ENCODE peak calls at places on chromosomes 11 and 22, in ten cellular contexts. M is Peyer's patch, D is astrocyte, R is fibroblast of lung, S is tibial artery, H is stomach, Y is H9, E is dorsolateral prefrontal cortex, A is right lobe of liver, U is A549. O is an unnamed sample.

GRCh38 chr22:34760276-34761008 is 305.5 kb upstream of the ISX start:
- DNase-seq in D (no peak), H (no peak), S (no peak), M (no peak), R (no peak), A (no peak), U (no peak), E (no peak), Y (no peak), O (no peak)

GRCh38 chr22:29670615-29671014 is 49.2 kb upstream of the CABP7 start:
- DNase-seq in A (no peak), S (no peak), D (no peak), R (no peak), M (no peak), E (no peak), Y (no peak), U (no peak), H (no peak), O (no peak)

GRCh38 chr11:40924915-40925314 is 534.5 kb downstream of the LRRC4C start:
- DNase-seq in H (no peak), E (no peak), A (no peak), S (no peak), R (no peak), M (no peak), Y (no peak), U (no peak), D (no peak), O (no peak)

GRCh38 chr11:19793356-19793755 is 80.7 kb downstream of the NAV2 start:
- DNase-seq in E (no peak), Y (no peak), U (no peak), S (no peak), R (no peak), A (no peak), D (no peak), H (peak), M (no peak), O (no peak)

GRCh38 chr11:32109138-32109537 is 18.3 kb downstream of the RCN1 start:
- DNase-seq in A (no peak), Y (no peak), D (peak), U (no peak), R (peak), H (no peak), M (no peak), E (no peak), S (no peak), O (peak)

GRCh38 chr11:1290052-1291040 is 19.1 kb downstream of the TOLLIP start:
- DNase-seq in E (no peak), R (no peak), M (no peak), H (no peak), S (peak), Y (no peak), U (no peak), A (no peak), D (no peak), O (no peak)

GRCh38 chr11:19344661-19345518 is 104.1 kb upstream of the E2F8 start:
- DNase-seq in Y (peak), R (peak), H (peak), D (no peak), E (peak), M (no peak), A (peak), U (peak), S (peak), O (no peak)

GRCh38 chr11:14012836-14013235 is 50.3 kb downstream of the SPON1 start:
- DNase-seq in D (peak), R (peak), S (no peak), H (no peak), Y (no peak), A (no peak), M (no peak), U (no peak), E (no peak), O (no peak)

GRCh38 chr11:75325713-75326438 is 25.6 kb downstream of the ARRB1 start:
- DNase-seq in E (peak), R (peak), S (peak), H (peak), Y (no peak), U (peak), D (peak), A (peak), M (no peak), O (peak)

GRCh38 chr22:35592418-35592967 is 24.6 kb downstream of the MB start:
- DNase-seq in Y (no peak), A (no peak), E (no peak), S (no peak), M (no peak), R (no peak), U (no peak), H (no peak), D (no peak), O (no peak)

GRCh38 chr11:15654397-15654915 is 539.7 kb downstream of the INSC start:
- DNase-seq in Y (no peak), A (peak), H (no peak), S (no peak), E (no peak), M (no peak), R (no peak), D (no peak), U (no peak), O (no peak)

GRCh38 chr11:86196291-86196690 is 48.3 kb upstream of the EED start:
- DNase-seq in A (no peak), M (no peak), D (no peak), U (no peak), H (no peak), S (no peak), R (no peak), Y (no peak), E (no peak), O (no peak)

GRCh38 chr11:105937331-105937730 is 84.7 kb downstream of the MSANTD4 start:
- DNase-seq in R (peak), M (no peak), U (peak), S (no peak), H (no peak), Y (no peak), A (no peak), D (peak), E (no peak), O (peak)

GRCh38 chr22:20864186-20864908 is 5.5 kb downstream of the SNAP29 start:
- DNase-seq in E (no peak), M (no peak), H (no peak), R (no peak), D (no peak), U (no peak), Y (no peak), S (no peak), A (no peak), O (no peak)

GRCh38 chr11:60130496-60130895 is 42.0 kb downstream of the MS4A2 start:
- DNase-seq in S (no peak), D (no peak), Y (peak), A (no peak), E (peak), H (no peak), M (no peak), U (peak), R (no peak), O (peak)

GRCh38 chr11:44007746-44008501 is 39.9 kb upstream of the ACCSL start:
- DNase-seq in A (no peak), S (peak), M (no peak), U (no peak), R (no peak), H (no peak), D (no peak), E (no peak), Y (peak), O (no peak)

GRCh38 chr11:69209936-69210659 is 54.4 kb downstream of the SMIM38 start:
- DNase-seq in A (no peak), U (no peak), Y (no peak), M (no peak), S (no peak), D (no peak), E (no peak), H (no peak), R (no peak), O (no peak)

GRCh38 chr11:1070594-1071462 is 3.8 kb upstream of the MUC2 start:
- DNase-seq in R (no peak), S (no peak), H (no peak), D (no peak), U (no peak), E (no peak), A (no peak), Y (no peak), M (no peak), O (no peak)

GRCh38 chr11:19345848-19346681 is 105.3 kb upstream of the E2F8 start:
- DNase-seq in M (no peak), A (peak), H (peak), R (no peak), E (peak), S (no peak), U (peak), D (no peak), Y (no peak), O (no peak)

GRCh38 chr22:27895600-27895999 is 23.5 kb downstream of the PITPNB start:
- DNase-seq in D (no peak), U (no peak), A (no peak), M (no peak), S (no peak), R (no peak), H (no peak), Y (no peak), E (no peak), O (no peak)

GRCh38 chr11:94525933-94526332 is 13.7 kb downstream of the C11orf97 start:
- DNase-seq in S (peak), Y (no peak), R (peak), M (no peak), H (peak), U (no peak), A (peak), E (no peak), D (peak), O (peak)

GRCh38 chr11:95487391-95487790 is 256.4 kb upstream of the SESN3 start:
- DNase-seq in D (no peak), M (peak), A (no peak), H (no peak), U (no peak), S (no peak), R (peak), E (no peak), Y (no peak), O (no peak)

GRCh38 chr11:1874406-1875092 is 17.1 kb downstream of the PRR33 start:
- DNase-seq in S (no peak), M (no peak), Y (no peak), A (peak), H (no peak), U (no peak), D (no peak), R (no peak), E (no peak), O (no peak)

GRCh38 chr11:15006139-15006759 is 34.1 kb upstream of the CALCA start:
- DNase-seq in E (no peak), R (peak), M (no peak), Y (peak), S (no peak), D (peak), H (no peak), A (no peak), U (peak), O (peak)

GRCh38 chr11:124745835-124746620 is 6.0 kb downstream of the VSIG2 start:
- DNase-seq in S (no peak), R (no peak), M (peak), D (no peak), E (no peak), H (no peak), A (peak), U (peak), Y (peak), O (no peak)

GRCh38 chr22:45647532-45648225 is 24.0 kb upstream of the ATXN10 start:
- DNase-seq in Y (no peak), E (peak), S (no peak), A (no peak), M (no peak), D (no peak), U (no peak), H (no peak), R (no peak), O (no peak)

GRCh38 chr22:42948205-42948804 is 66.6 kb downstream of the PACSIN2 start:
- DNase-seq in D (no peak), Y (no peak), S (no peak), E (no peak), U (no peak), M (no peak), H (no peak), A (no peak), R (no peak), O (no peak)

GRCh38 chr22:45155050-45155840 is 8.5 kb upstream of the NUP50 start:
- DNase-seq in R (no peak), H (no peak), M (no peak), Y (no peak), D (no peak), U (no peak), A (no peak), E (no peak), S (no peak), O (no peak)

GRCh38 chr11:72069787-72070251 is 10.5 kb downstream of the NUMA1 start:
- DNase-seq in R (peak), U (peak), A (peak), D (peak), S (peak), H (peak), E (peak), Y (peak), M (peak), O (peak)

GRCh38 chr11:122784325-122785155 is 53.8 kb upstream of the CRTAM start:
- DNase-seq in E (no peak), R (peak), M (no peak), Y (no peak), H (no peak), D (peak), S (peak), A (no peak), U (no peak), O (peak)

GRCh38 chr11:77470504-77470903 is 3.4 kb downstream of the PAK1 start:
- DNase-seq in S (no peak), Y (no peak), R (no peak), U (no peak), E (no peak), H (no peak), A (no peak), D (no peak), M (no peak), O (no peak)

GRCh38 chr11:86608251-86608799 is 64.1 kb downstream of the ME3 start:
- DNase-seq in A (peak), D (peak), R (peak), U (peak), M (no peak), S (peak), H (peak), E (no peak), Y (peak), O (peak)

GRCh38 chr11:88469828-88470227 is 132.3 kb upstream of the CTSC start:
- DNase-seq in E (no peak), Y (no peak), R (no peak), H (no peak), S (no peak), M (no peak), A (no peak), U (no peak), D (no peak), O (no peak)

GRCh38 chr22:40055143-40055926 is 60.6 kb downstream of the FAM83F start:
- DNase-seq in H (no peak), D (no peak), E (no peak), A (no peak), U (no peak), R (no peak), S (no peak), M (no peak), Y (no peak), O (no peak)

GRCh38 chr11:109241988-109242387 is 180.0 kb upstream of the C11orf87 start:
- DNase-seq in R (no peak), D (no peak), U (no peak), M (no peak), E (no peak), S (no peak), Y (no peak), A (no peak), H (no peak), O (no peak)

GRCh38 chr11:117625237-117625636 is 171.8 kb downstream of the DSCAML1 start:
- DNase-seq in D (no peak), M (no peak), H (no peak), S (no peak), Y (no peak), A (no peak), U (no peak), E (no peak), R (no peak), O (no peak)

GRCh38 chr11:129333873-129334272 is 41.8 kb upstream of the BARX2 start:
- DNase-seq in S (no peak), D (no peak), M (no peak), E (no peak), A (no peak), Y (no peak), R (peak), U (no peak), H (no peak), O (no peak)
- TF ChIP-seq CTCF in S (no peak), D (peak), M (no peak), E (no peak), A (no peak), Y (peak), R (no peak), U (no peak), H (no peak), O (peak)

DNA sequence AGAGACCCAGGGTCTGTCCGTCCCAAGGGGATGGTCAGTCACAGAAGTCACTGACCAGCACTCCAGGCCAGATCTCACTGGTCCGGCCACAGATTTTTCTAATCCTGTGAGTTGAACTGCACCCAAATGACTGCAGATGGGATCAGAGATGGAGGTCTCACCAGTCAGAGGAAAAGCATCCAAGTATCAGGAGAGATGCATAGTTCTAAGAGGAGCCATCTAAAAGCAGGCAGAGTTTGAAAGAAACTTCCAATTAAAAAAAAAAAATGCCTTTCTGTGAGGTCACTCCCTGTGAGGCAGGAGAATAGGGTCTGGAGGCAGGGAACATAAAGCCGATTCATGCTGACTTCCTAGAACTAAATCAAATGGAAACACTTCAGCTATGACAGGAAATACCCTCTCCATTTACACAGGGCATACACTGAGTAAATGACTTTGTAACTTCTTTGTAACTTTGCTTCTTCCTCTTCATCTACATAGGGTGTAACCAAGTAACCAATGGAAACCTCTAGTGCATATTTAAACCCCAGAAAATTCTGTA is 144.4 kb downstream of the CCDC34 start:
- DNase-seq in E (no peak), M (no peak), R (peak), D (peak), H (no peak), Y (no peak), S (no peak), U (peak), A (no peak), O (peak)
- H3K27ac ChIP-seq in E (no peak), M (no peak), R (peak), D (peak), H (no peak), Y (no peak), S (no peak), U (peak), A (no peak), O (peak)

GRCh38 chr11:17314904-17315426 is 36.6 kb upstream of the NCR3LG1 start:
- DNase-seq in E (no peak), S (no peak), A (no peak), D (no peak), H (no peak), R (no peak), M (no peak), Y (no peak), U (no peak), O (no peak)
- TF ChIP-seq CTCF in E (no peak), S (no peak), A (no peak), D (no peak), H (no peak), R (no peak), M (no peak), Y (no peak), U (no peak), O (no peak)

GRCh38 chr11:9577551-9577950 is 4.1 kb downstream of the WEE1 start:
- DNase-seq in U (no peak), S (no peak), R (peak), E (no peak), M (no peak), H (no peak), Y (no peak), A (no peak), D (peak), O (peak)
- H3K27ac ChIP-seq in U (no peak), S (peak), R (peak), E (no peak), M (peak), H (peak), Y (no peak), A (no peak), D (peak), O (peak)

GRCh38 chr11:27313157-27313821 is 49.7 kb downstream of the CCDC34 start:
- DNase-seq in R (no peak), E (no peak), D (no peak), M (no peak), U (no peak), H (no peak), A (no peak), S (no peak), Y (no peak), O (no peak)
- TF ChIP-seq CTCF in R (no peak), E (no peak), D (no peak), M (no peak), U (no peak), H (no peak), A (no peak), S (no peak), Y (no peak), O (no peak)

DNA sequence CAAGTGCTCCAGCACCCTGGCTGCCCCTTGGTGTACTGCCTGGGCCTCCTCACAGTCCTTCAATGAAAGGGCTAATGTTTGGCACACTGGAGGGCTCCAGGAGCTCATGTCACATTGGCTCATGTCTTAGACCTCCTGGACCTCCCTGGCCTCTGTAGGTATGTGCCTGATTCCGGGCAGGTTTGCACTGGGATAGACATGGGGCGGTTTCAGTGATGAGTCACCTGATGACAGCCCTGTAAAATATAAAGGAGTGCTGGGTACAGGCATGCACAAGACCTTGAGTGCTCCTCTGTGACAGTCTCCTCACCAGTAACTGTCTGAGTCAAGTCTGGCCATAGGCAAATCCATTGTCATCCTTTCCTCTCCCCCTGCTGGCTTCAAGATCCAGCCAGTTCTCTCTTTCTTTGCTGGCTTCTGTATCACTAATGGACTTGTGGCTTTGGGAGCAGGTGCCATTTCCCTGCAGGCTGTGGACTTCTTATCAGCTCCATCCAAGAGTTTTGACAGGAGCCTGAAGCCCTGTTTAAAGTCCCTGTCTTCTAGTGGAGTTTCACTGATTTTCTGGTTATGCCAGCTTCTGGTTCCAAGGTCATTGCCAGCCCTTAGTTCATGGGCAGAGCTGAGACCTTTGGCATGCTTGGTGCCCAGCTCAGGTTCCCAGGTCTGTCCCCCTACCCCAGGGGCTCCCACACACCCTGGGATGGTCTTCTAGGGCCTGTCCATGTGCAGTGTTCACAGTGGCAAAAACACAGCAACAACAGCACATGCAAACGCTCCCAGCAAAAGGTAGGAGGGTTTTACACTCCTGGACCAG is 22.7 kb upstream of the P2RY2 start:
- DNase-seq in H (peak), D (no peak), Y (no peak), U (peak), M (no peak), E (no peak), A (no peak), S (no peak), R (peak), O (peak)
- H3K27ac ChIP-seq in H (no peak), D (no peak), Y (no peak), U (peak), M (no peak), E (no peak), A (no peak), S (no peak), R (no peak), O (no peak)

GRCh38 chr22:19554834-19555404 is 30.7 kb upstream of the CLDN5 start:
- DNase-seq in D (no peak), U (peak), E (no peak), R (peak), Y (peak), H (no peak), A (no peak), M (no peak), S (no peak), O (peak)
- TF ChIP-seq CTCF in D (peak), U (no peak), E (no peak), R (no peak), Y (peak), H (no peak), A (no peak), M (no peak), S (no peak), O (peak)

GRCh38 chr11:130779943-130780342 is 136.3 kb downstream of the SNX19 start:
- DNase-seq in M (no peak), S (no peak), H (no peak), Y (no peak), E (no peak), A (no peak), D (no peak), U (no peak), R (no peak), O (no peak)
- H3K27ac ChIP-seq in M (no peak), S (no peak), H (no peak), Y (no peak), E (no peak), A (no peak), D (no peak), U (no peak), R (no peak), O (no peak)

GRCh38 chr22:25282671-25283561 is 63.5 kb downstream of the CRYBB2 start:
- DNase-seq in U (no peak), H (no peak), S (no peak), D (no peak), A (no peak), R (no peak), E (no peak), Y (peak), M (no peak), O (no peak)

GRCh38 chr22:25281675-25282345 is 62.4 kb downstream of the CRYBB2 start:
- DNase-seq in E (no peak), R (no peak), D (no peak), A (no peak), S (no peak), H (no peak), U (no peak), M (no peak), Y (peak), O (no peak)

GRCh38 chr22:25282346-25282670 is 62.9 kb downstream of the CRYBB2 start:
- DNase-seq in S (no peak), E (no peak), A (no peak), D (no peak), Y (no peak), R (no peak), M (no peak), H (no peak), U (no peak), O (no peak)
- TF ChIP-seq CTCF in S (no peak), E (no peak), A (no peak), D (no peak), Y (no peak), R (no peak), M (no peak), H (no peak), U (no peak), O (no peak)

O was measured in brain microvascular endothelial cell.